ENCODE peak calls at places on chromosomes 5 and 9, in nine cellular contexts. One of them, this sample, is unnamed.

GRCh38 chr5:79685621-79686020 is 4.0 kb upstream of the CMYA5 start:
- DNase-seq in NCI-H510A: no peak
- DNase-seq in GM06990: no peak
- DNase-seq in effector memory CD8-positive, alpha-beta T cell: no peak
- DNase-seq in fibroblast of pulmonary artery: no peak
- DNase-seq in NCI-H2081: no peak
- DNase-seq in GM18507: no peak
- DNase-seq in mesendoderm: no peak
- DNase-seq in activated CD8-positive, alpha-beta T cell treated with anti-CD3 and anti-CD28 coated beads, Interleukin-2, amount 10 ng/mL, durations not matched to agents 7 days and 5 days: no peak
- DNase-seq in this sample: no peak

GRCh38 chr9:86943223-86943870 is 4.0 kb downstream of the GAS1 start:
- DNase-seq in fibroblast of pulmonary artery: peak
- DNase-seq in NCI-H510A: no peak
- DNase-seq in NCI-H2081: no peak
- DNase-seq in GM06990: no peak
- DNase-seq in mesendoderm: no peak
- DNase-seq in effector memory CD8-positive, alpha-beta T cell: no peak
- DNase-seq in GM18507: no peak
- DNase-seq in activated CD8-positive, alpha-beta T cell treated with anti-CD3 and anti-CD28 coated beads, Interleukin-2, amount 10 ng/mL, durations not matched to agents 7 days and 5 days: no peak
- DNase-seq in this sample: no peak

GRCh38 chr9:19161257-19162025 is 34.1 kb upstream of the PLIN2 start:
- DNase-seq in NCI-H510A: no peak
- DNase-seq in GM18507: no peak
- DNase-seq in activated CD8-positive, alpha-beta T cell treated with anti-CD3 and anti-CD28 coated beads, Interleukin-2, amount 10 ng/mL, durations not matched to agents 7 days and 5 days: peak
- DNase-seq in GM06990: peak
- DNase-seq in fibroblast of pulmonary artery: peak
- DNase-seq in effector memory CD8-positive, alpha-beta T cell: peak
- DNase-seq in NCI-H2081: no peak
- DNase-seq in mesendoderm: peak
- DNase-seq in this sample: peak

GRCh38 chr5:158020555-158021418 is 161.8 kb upstream of the CLINT1 start:
- DNase-seq in effector memory CD8-positive, alpha-beta T cell: no peak
- DNase-seq in mesendoderm: peak
- DNase-seq in NCI-H510A: no peak
- DNase-seq in activated CD8-positive, alpha-beta T cell treated with anti-CD3 and anti-CD28 coated beads, Interleukin-2, amount 10 ng/mL, durations not matched to agents 7 days and 5 days: no peak
- DNase-seq in fibroblast of pulmonary artery: no peak
- DNase-seq in GM06990: no peak
- DNase-seq in GM18507: no peak
- DNase-seq in NCI-H2081: no peak
- DNase-seq in this sample: no peak

GRCh38 chr9:135787317-135787716 is 85.3 kb downstream of the KCNT1 start:
- DNase-seq in GM06990: no peak
- DNase-seq in effector memory CD8-positive, alpha-beta T cell: no peak
- DNase-seq in activated CD8-positive, alpha-beta T cell treated with anti-CD3 and anti-CD28 coated beads, Interleukin-2, amount 10 ng/mL, durations not matched to agents 7 days and 5 days: no peak
- DNase-seq in fibroblast of pulmonary artery: no peak
- DNase-seq in NCI-H510A: no peak
- DNase-seq in GM18507: no peak
- DNase-seq in mesendoderm: no peak
- DNase-seq in NCI-H2081: no peak
- DNase-seq in this sample: no peak

GRCh38 chr5:17720070-17720469 is 85.8 kb downstream of the TAF11L14 start:
- DNase-seq in GM18507: no peak
- DNase-seq in effector memory CD8-positive, alpha-beta T cell: no peak
- DNase-seq in NCI-H510A: no peak
- DNase-seq in NCI-H2081: peak
- DNase-seq in mesendoderm: no peak
- DNase-seq in GM06990: no peak
- DNase-seq in activated CD8-positive, alpha-beta T cell treated with anti-CD3 and anti-CD28 coated beads, Interleukin-2, amount 10 ng/mL, durations not matched to agents 7 days and 5 days: no peak
- DNase-seq in fibroblast of pulmonary artery: no peak
- DNase-seq in this sample: no peak

GRCh38 chr5:178288373-178289368 is 56.1 kb upstream of the PHYKPL start:
- DNase-seq in mesendoderm: no peak
- DNase-seq in activated CD8-positive, alpha-beta T cell treated with anti-CD3 and anti-CD28 coated beads, Interleukin-2, amount 10 ng/mL, durations not matched to agents 7 days and 5 days: no peak
- DNase-seq in effector memory CD8-positive, alpha-beta T cell: no peak
- DNase-seq in fibroblast of pulmonary artery: no peak
- DNase-seq in NCI-H2081: no peak
- DNase-seq in GM18507: no peak
- DNase-seq in NCI-H510A: no peak
- DNase-seq in GM06990: no peak
- DNase-seq in this sample: peak

GRCh38 chr5:107208867-107209266 is 461.9 kb downstream of the EFNA5 start:
- DNase-seq in GM18507: no peak
- DNase-seq in NCI-H2081: no peak
- DNase-seq in NCI-H510A: no peak
- DNase-seq in activated CD8-positive, alpha-beta T cell treated with anti-CD3 and anti-CD28 coated beads, Interleukin-2, amount 10 ng/mL, durations not matched to agents 7 days and 5 days: no peak
- DNase-seq in GM06990: no peak
- DNase-seq in mesendoderm: no peak
- DNase-seq in effector memory CD8-positive, alpha-beta T cell: no peak
- DNase-seq in fibroblast of pulmonary artery: no peak
- DNase-seq in this sample: no peak

GRCh38 chr9:110058304-110058953 is 149.5 kb downstream of the C9orf152 start:
- DNase-seq in NCI-H510A: peak
- DNase-seq in GM06990: no peak
- DNase-seq in activated CD8-positive, alpha-beta T cell treated with anti-CD3 and anti-CD28 coated beads, Interleukin-2, amount 10 ng/mL, durations not matched to agents 7 days and 5 days: peak
- DNase-seq in GM18507: no peak
- DNase-seq in fibroblast of pulmonary artery: peak
- DNase-seq in mesendoderm: peak
- DNase-seq in NCI-H2081: peak
- DNase-seq in effector memory CD8-positive, alpha-beta T cell: peak
- DNase-seq in this sample: peak

GRCh38 chr5:32642276-32643002 is 57.1 kb downstream of the SUB1 start:
- DNase-seq in NCI-H510A: no peak
- DNase-seq in GM18507: no peak
- DNase-seq in effector memory CD8-positive, alpha-beta T cell: no peak
- DNase-seq in NCI-H2081: no peak
- DNase-seq in mesendoderm: no peak
- DNase-seq in activated CD8-positive, alpha-beta T cell treated with anti-CD3 and anti-CD28 coated beads, Interleukin-2, amount 10 ng/mL, durations not matched to agents 7 days and 5 days: no peak
- DNase-seq in fibroblast of pulmonary artery: peak
- DNase-seq in GM06990: no peak
- DNase-seq in this sample: peak

GRCh38 chr9:136858844-136859757 is 7.0 kb downstream of the MAMDC4 start:
- DNase-seq in GM18507: no peak
- DNase-seq in NCI-H2081: peak
- DNase-seq in mesendoderm: no peak
- DNase-seq in fibroblast of pulmonary artery: peak
- DNase-seq in NCI-H510A: no peak
- DNase-seq in GM06990: peak
- DNase-seq in effector memory CD8-positive, alpha-beta T cell: no peak
- DNase-seq in activated CD8-positive, alpha-beta T cell treated with anti-CD3 and anti-CD28 coated beads, Interleukin-2, amount 10 ng/mL, durations not matched to agents 7 days and 5 days: no peak
- DNase-seq in this sample: no peak

GRCh38 chr9:7967093-7967827 is 167.7 kb upstream of the DMAC1 start:
- DNase-seq in mesendoderm: no peak
- DNase-seq in GM06990: no peak
- DNase-seq in activated CD8-positive, alpha-beta T cell treated with anti-CD3 and anti-CD28 coated beads, Interleukin-2, amount 10 ng/mL, durations not matched to agents 7 days and 5 days: no peak
- DNase-seq in fibroblast of pulmonary artery: no peak
- DNase-seq in NCI-H510A: no peak
- DNase-seq in effector memory CD8-positive, alpha-beta T cell: no peak
- DNase-seq in GM18507: no peak
- DNase-seq in NCI-H2081: no peak
- DNase-seq in this sample: no peak

GRCh38 chr5:37494756-37495155 is 115.6 kb downstream of the WDR70 start:
- DNase-seq in NCI-H2081: no peak
- DNase-seq in fibroblast of pulmonary artery: no peak
- DNase-seq in effector memory CD8-positive, alpha-beta T cell: no peak
- DNase-seq in GM18507: no peak
- DNase-seq in activated CD8-positive, alpha-beta T cell treated with anti-CD3 and anti-CD28 coated beads, Interleukin-2, amount 10 ng/mL, durations not matched to agents 7 days and 5 days: no peak
- DNase-seq in NCI-H510A: no peak
- DNase-seq in GM06990: no peak
- DNase-seq in mesendoderm: no peak
- DNase-seq in this sample: no peak

GRCh38 chr5:167096816-167097215 is 1194.6 kb upstream of the WWC1 start:
- DNase-seq in GM06990: no peak
- DNase-seq in effector memory CD8-positive, alpha-beta T cell: no peak
- DNase-seq in mesendoderm: no peak
- DNase-seq in fibroblast of pulmonary artery: peak
- DNase-seq in activated CD8-positive, alpha-beta T cell treated with anti-CD3 and anti-CD28 coated beads, Interleukin-2, amount 10 ng/mL, durations not matched to agents 7 days and 5 days: no peak
- DNase-seq in NCI-H2081: no peak
- DNase-seq in GM18507: no peak
- DNase-seq in NCI-H510A: no peak
- DNase-seq in this sample: no peak

GRCh38 chr9:137087409-137087925 is 682 bp downstream of the MAN1B1 start:
- DNase-seq in effector memory CD8-positive, alpha-beta T cell: no peak
- DNase-seq in GM18507: no peak
- DNase-seq in NCI-H2081: no peak
- DNase-seq in mesendoderm: no peak
- DNase-seq in NCI-H510A: no peak
- DNase-seq in GM06990: no peak
- DNase-seq in fibroblast of pulmonary artery: no peak
- DNase-seq in activated CD8-positive, alpha-beta T cell treated with anti-CD3 and anti-CD28 coated beads, Interleukin-2, amount 10 ng/mL, durations not matched to agents 7 days and 5 days: peak
- DNase-seq in this sample: no peak

GRCh38 chr9:37954581-37954981 is 50.7 kb upstream of the SLC25A51 start:
- DNase-seq in NCI-H2081: no peak
- DNase-seq in GM18507: peak
- DNase-seq in effector memory CD8-positive, alpha-beta T cell: no peak
- DNase-seq in fibroblast of pulmonary artery: no peak
- DNase-seq in NCI-H510A: no peak
- DNase-seq in activated CD8-positive, alpha-beta T cell treated with anti-CD3 and anti-CD28 coated beads, Interleukin-2, amount 10 ng/mL, durations not matched to agents 7 days and 5 days: no peak
- DNase-seq in mesendoderm: no peak
- DNase-seq in GM06990: peak
- DNase-seq in this sample: no peak

GRCh38 chr5:2901511-2901910 is 150.0 kb upstream of the IRX2 start:
- DNase-seq in NCI-H2081: no peak
- DNase-seq in effector memory CD8-positive, alpha-beta T cell: no peak
- DNase-seq in activated CD8-positive, alpha-beta T cell treated with anti-CD3 and anti-CD28 coated beads, Interleukin-2, amount 10 ng/mL, durations not matched to agents 7 days and 5 days: no peak
- DNase-seq in NCI-H510A: no peak
- DNase-seq in GM06990: no peak
- DNase-seq in fibroblast of pulmonary artery: no peak
- DNase-seq in GM18507: no peak
- DNase-seq in mesendoderm: no peak
- DNase-seq in this sample: no peak

GRCh38 chr5:168706655-168707069 is 127.5 kb upstream of the PANK3 start:
- DNase-seq in activated CD8-positive, alpha-beta T cell treated with anti-CD3 and anti-CD28 coated beads, Interleukin-2, amount 10 ng/mL, durations not matched to agents 7 days and 5 days: peak
- DNase-seq in NCI-H2081: peak
- DNase-seq in NCI-H510A: no peak
- DNase-seq in effector memory CD8-positive, alpha-beta T cell: no peak
- DNase-seq in GM06990: no peak
- DNase-seq in fibroblast of pulmonary artery: peak
- DNase-seq in mesendoderm: peak
- DNase-seq in GM18507: no peak
- DNase-seq in this sample: peak

GRCh38 chr5:1792842-1793266 is 6.8 kb downstream of the MRPL36 start:
- DNase-seq in GM06990: peak
- DNase-seq in effector memory CD8-positive, alpha-beta T cell: peak
- DNase-seq in GM18507: peak
- DNase-seq in fibroblast of pulmonary artery: peak
- DNase-seq in NCI-H510A: no peak
- DNase-seq in mesendoderm: peak
- DNase-seq in NCI-H2081: no peak
- DNase-seq in activated CD8-positive, alpha-beta T cell treated with anti-CD3 and anti-CD28 coated beads, Interleukin-2, amount 10 ng/mL, durations not matched to agents 7 days and 5 days: peak
- DNase-seq in this sample: peak

GRCh38 chr9:114849450-114849849 is 43.6 kb upstream of the TNFSF15 start:
- DNase-seq in NCI-H510A: no peak
- DNase-seq in fibroblast of pulmonary artery: no peak
- DNase-seq in GM18507: no peak
- DNase-seq in NCI-H2081: no peak
- DNase-seq in GM06990: no peak
- DNase-seq in activated CD8-positive, alpha-beta T cell treated with anti-CD3 and anti-CD28 coated beads, Interleukin-2, amount 10 ng/mL, durations not matched to agents 7 days and 5 days: no peak
- DNase-seq in effector memory CD8-positive, alpha-beta T cell: no peak
- DNase-seq in mesendoderm: no peak
- DNase-seq in this sample: no peak

GRCh38 chr5:62268239-62268638 is 37.8 kb upstream of the KIF2A start:
- DNase-seq in NCI-H510A: peak
- DNase-seq in GM06990: no peak
- DNase-seq in fibroblast of pulmonary artery: peak
- DNase-seq in mesendoderm: no peak
- DNase-seq in NCI-H2081: no peak
- DNase-seq in GM18507: no peak
- DNase-seq in effector memory CD8-positive, alpha-beta T cell: no peak
- DNase-seq in activated CD8-positive, alpha-beta T cell treated with anti-CD3 and anti-CD28 coated beads, Interleukin-2, amount 10 ng/mL, durations not matched to agents 7 days and 5 days: no peak
- DNase-seq in this sample: no peak

GRCh38 chr9:18665947-18666346 is 192.0 kb downstream of the ADAMTSL1 start:
- DNase-seq in fibroblast of pulmonary artery: peak
- DNase-seq in GM18507: no peak
- DNase-seq in GM06990: no peak
- DNase-seq in activated CD8-positive, alpha-beta T cell treated with anti-CD3 and anti-CD28 coated beads, Interleukin-2, amount 10 ng/mL, durations not matched to agents 7 days and 5 days: no peak
- DNase-seq in effector memory CD8-positive, alpha-beta T cell: no peak
- DNase-seq in NCI-H510A: no peak
- DNase-seq in NCI-H2081: no peak
- DNase-seq in mesendoderm: no peak
- DNase-seq in this sample: no peak

GRCh38 chr5:135203019-135203418 is 169.0 kb upstream of the PITX1 start:
- DNase-seq in NCI-H510A: no peak
- DNase-seq in activated CD8-positive, alpha-beta T cell treated with anti-CD3 and anti-CD28 coated beads, Interleukin-2, amount 10 ng/mL, durations not matched to agents 7 days and 5 days: no peak
- DNase-seq in mesendoderm: no peak
- DNase-seq in fibroblast of pulmonary artery: no peak
- DNase-seq in effector memory CD8-positive, alpha-beta T cell: no peak
- DNase-seq in NCI-H2081: no peak
- DNase-seq in GM06990: no peak
- DNase-seq in GM18507: no peak
- DNase-seq in this sample: no peak

GRCh38 chr5:159629158-159629557 is 287.1 kb upstream of the ADRA1B start:
- DNase-seq in mesendoderm: no peak
- DNase-seq in GM18507: no peak
- DNase-seq in NCI-H510A: no peak
- DNase-seq in GM06990: no peak
- DNase-seq in NCI-H2081: no peak
- DNase-seq in activated CD8-positive, alpha-beta T cell treated with anti-CD3 and anti-CD28 coated beads, Interleukin-2, amount 10 ng/mL, durations not matched to agents 7 days and 5 days: no peak
- DNase-seq in effector memory CD8-positive, alpha-beta T cell: no peak
- DNase-seq in fibroblast of pulmonary artery: no peak
- DNase-seq in this sample: no peak

GRCh38 chr5:154840435-154841272 is 9.7 kb downstream of the FAXDC2 start:
- DNase-seq in NCI-H2081: no peak
- DNase-seq in effector memory CD8-positive, alpha-beta T cell: no peak
- DNase-seq in GM18507: no peak
- DNase-seq in NCI-H510A: no peak
- DNase-seq in mesendoderm: peak
- DNase-seq in GM06990: no peak
- DNase-seq in activated CD8-positive, alpha-beta T cell treated with anti-CD3 and anti-CD28 coated beads, Interleukin-2, amount 10 ng/mL, durations not matched to agents 7 days and 5 days: no peak
- DNase-seq in fibroblast of pulmonary artery: no peak
- DNase-seq in this sample: no peak

GRCh38 chr5:170479484-170479883 is 24.3 kb upstream of the KCNIP1 start:
- DNase-seq in NCI-H510A: no peak
- DNase-seq in effector memory CD8-positive, alpha-beta T cell: no peak
- DNase-seq in fibroblast of pulmonary artery: no peak
- DNase-seq in activated CD8-positive, alpha-beta T cell treated with anti-CD3 and anti-CD28 coated beads, Interleukin-2, amount 10 ng/mL, durations not matched to agents 7 days and 5 days: no peak
- DNase-seq in GM18507: no peak
- DNase-seq in GM06990: no peak
- DNase-seq in mesendoderm: peak
- DNase-seq in NCI-H2081: no peak
- DNase-seq in this sample: peak

This sample was measured in brain microvascular endothelial cell.